ENCODE peak calls at places on chromosomes 13 and 19, in nine cellular contexts. H is tibial nerve, J is heart right ventricle, Q is uterus, I is PC-9, X is brain microvascular endothelial cell, W is ovary, F is AG04450, Y is H9. K is an unnamed sample.

GRCh38 chr19:36209372-36209771 is 5.1 kb downstream of the ZNF565 start:
- DNase-seq in H (no peak), J (no peak), Q (no peak), I (no peak), X (no peak), W (no peak), F (no peak), Y (no peak), K (no peak)

GRCh38 chr13:49580980-49581680 is 4.2 kb downstream of the RCBTB1 start:
- DNase-seq in H (no peak), J (no peak), Q (no peak), I (no peak), X (no peak), W (no peak), F (no peak), Y (no peak), K (no peak)

GRCh38 chr13:27319404-27319803 is 48.8 kb downstream of the RASL11A start:
- DNase-seq in H (no peak), J (no peak), Q (no peak), I (no peak), X (no peak), W (no peak), F (no peak), Y (no peak), K (no peak)

GRCh38 chr19:48444129-48444932 is 1.5 kb upstream of the GRWD1 start:
- DNase-seq in H (no peak), J (no peak), Q (no peak), I (no peak), X (no peak), W (no peak), F (no peak), Y (peak), K (no peak)

GRCh38 chr13:48636550-48636949 is 17.2 kb upstream of the CYSLTR2 start:
- DNase-seq in H (no peak), J (no peak), Q (no peak), I (no peak), X (peak), W (no peak), F (no peak), Y (no peak), K (no peak)

GRCh38 chr19:42352216-42352892 is 26.9 kb downstream of the MEGF8 start:
- DNase-seq in H (no peak), J (no peak), Q (no peak), I (no peak), X (peak), W (no peak), F (no peak), Y (no peak), K (no peak)

GRCh38 chr13:19681517-19681916 is 48.1 kb downstream of the MPHOSPH8 start:
- DNase-seq in H (no peak), J (no peak), Q (no peak), I (no peak), X (no peak), W (no peak), F (no peak), Y (no peak), K (no peak)

GRCh38 chr19:49335071-49335783 is at the start of gene CD37:
- DNase-seq in H (no peak), J (no peak), Q (no peak), I (no peak), X (no peak), W (no peak), F (no peak), Y (peak), K (no peak)

GRCh38 chr13:90526711-90527110 is 820.8 kb upstream of the MIR17HG start:
- DNase-seq in H (no peak), J (no peak), Q (no peak), I (no peak), X (no peak), W (no peak), F (no peak), Y (no peak), K (no peak)

GRCh38 chr19:13208131-13208963 is 58.1 kb downstream of the IER2 start:
- DNase-seq in H (peak), J (peak), Q (peak), I (no peak), X (peak), W (peak), F (peak), Y (no peak), K (peak)

GRCh38 chr19:57888107-57888493 is 737 bp downstream of the ZNF814 start:
- DNase-seq in H (no peak), J (no peak), Q (no peak), I (no peak), X (no peak), W (no peak), F (no peak), Y (no peak), K (no peak)

GRCh38 chr13:29956771-29957170 is 106.4 kb upstream of the UBL3 start:
- DNase-seq in H (no peak), J (no peak), Q (no peak), I (no peak), X (no peak), W (no peak), F (no peak), Y (no peak), K (no peak)

GRCh38 chr13:114285166-114285808 is 3.9 kb downstream of the UPF3A start:
- DNase-seq in H (no peak), J (no peak), Q (no peak), I (no peak), X (no peak), W (no peak), F (no peak), Y (no peak), K (peak)

GRCh38 chr19:45470147-45471081 is 2.6 kb downstream of the FOSB start:
- DNase-seq in H (no peak), J (no peak), Q (no peak), I (peak), X (peak), W (peak), F (no peak), Y (no peak), K (peak)

GRCh38 chr13:40306817-40307216 is 359.6 kb downstream of the FOXO1 start:
- DNase-seq in H (no peak), J (no peak), Q (no peak), I (no peak), X (no peak), W (no peak), F (no peak), Y (no peak), K (peak)

GRCh38 chr19:55254625-55254977 is 4.2 kb downstream of the PPP6R1 start:
- DNase-seq in H (no peak), J (no peak), Q (no peak), I (no peak), X (no peak), W (no peak), F (no peak), Y (no peak), K (no peak)

GRCh38 chr19:5903502-5904301 is at the start of gene NDUFA11:
- DNase-seq in H (peak), J (peak), Q (peak), I (peak), X (peak), W (peak), F (peak), Y (peak), K (peak)

GRCh38 chr13:109707044-109707794 is 79.2 kb downstream of the IRS2 start:
- DNase-seq in H (no peak), J (no peak), Q (no peak), I (no peak), X (no peak), W (no peak), F (no peak), Y (no peak), K (no peak)

GRCh38 chr13:98461525-98462240 is 115.2 kb downstream of the STK24 start:
- DNase-seq in H (no peak), J (no peak), Q (no peak), I (no peak), X (no peak), W (peak), F (no peak), Y (no peak), K (no peak)

GRCh38 chr13:59477011-59477410 is 686.7 kb downstream of the DIAPH3 start:
- DNase-seq in H (no peak), J (no peak), Q (no peak), I (no peak), X (no peak), W (no peak), F (no peak), Y (no peak), K (no peak)

GRCh38 chr19:31533114-31533513 is 183.9 kb upstream of the TSHZ3 start:
- DNase-seq in H (no peak), J (no peak), Q (no peak), I (no peak), X (no peak), W (no peak), F (no peak), Y (no peak), K (no peak)

GRCh38 chr19:47190167-47190727 is 40.8 kb downstream of the BBC3 start:
- DNase-seq in H (no peak), J (peak), Q (peak), I (peak), X (peak), W (peak), F (no peak), Y (no peak), K (peak)

GRCh38 chr13:90416938-90417337 is 930.5 kb upstream of the MIR17HG start:
- DNase-seq in H (no peak), J (no peak), Q (no peak), I (no peak), X (no peak), W (no peak), F (no peak), Y (no peak), K (no peak)

GRCh38 chr19:42199440-42200115 is 17.9 kb downstream of the DEDD2 start:
- DNase-seq in H (no peak), J (peak), Q (no peak), I (no peak), X (no peak), W (no peak), F (no peak), Y (peak), K (peak)

GRCh38 chr13:34772881-34773280 is 169.2 kb upstream of the NBEA start:
- DNase-seq in H (no peak), J (no peak), Q (no peak), I (no peak), X (no peak), W (no peak), F (no peak), Y (no peak), K (no peak)

GRCh38 chr13:108230377-108230776 is 12.2 kb downstream of the ABHD13 start:
- DNase-seq in H (no peak), J (no peak), Q (no peak), I (no peak), X (no peak), W (no peak), F (no peak), Y (no peak), K (no peak)

DNA sequence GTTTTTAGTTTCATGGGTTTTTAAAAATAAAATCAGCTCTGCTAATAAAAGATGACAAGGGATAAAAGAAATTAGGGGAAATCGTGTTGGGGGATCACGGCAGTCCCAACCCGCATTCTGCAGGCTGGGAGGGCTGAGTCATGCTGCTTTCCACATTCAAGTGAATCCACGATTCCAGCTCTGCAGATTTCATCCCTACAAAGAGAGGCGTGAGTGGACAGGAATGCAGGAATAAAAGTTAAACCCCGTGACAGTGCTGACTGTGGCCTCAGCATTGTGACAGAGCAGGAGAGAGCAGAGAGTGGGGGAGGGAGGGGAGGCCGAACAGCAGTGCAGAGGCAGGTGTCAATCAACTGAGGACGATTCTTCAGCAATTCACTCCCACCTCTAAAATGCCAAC is 66.5 kb upstream of the RAP2A start:
- DNase-seq in H (no peak), J (no peak), Q (peak), I (no peak), X (peak), W (no peak), F (peak), Y (no peak), K (peak)
- H3K27ac ChIP-seq in H (peak), J (no peak), Q (peak), I (no peak), X (peak), W (no peak), F (peak), Y (no peak), K (peak)

GRCh38 chr13:107144432-107144831 is 576.5 kb upstream of the ARGLU1 start:
- DNase-seq in H (no peak), J (no peak), Q (no peak), I (no peak), X (no peak), W (no peak), F (no peak), Y (no peak), K (no peak)
- TF ChIP-seq CTCF in H (no peak), J (no peak), Q (no peak), I (peak), X (no peak), W (no peak), F (peak), Y (peak), K (no peak)

GRCh38 chr19:1491849-1492170 is 829 bp downstream of the REEP6 start:
- DNase-seq in H (no peak), J (no peak), Q (no peak), I (no peak), X (no peak), W (peak), F (no peak), Y (no peak), K (no peak)

GRCh38 chr19:1490311-1491113 is at the start of gene PCSK4:
- DNase-seq in H (peak), J (peak), Q (peak), I (peak), X (peak), W (peak), F (peak), Y (peak), K (peak)

GRCh38 chr19:1492474-1493006 is 1.6 kb downstream of the REEP6 start:
- DNase-seq in H (no peak), J (no peak), Q (no peak), I (no peak), X (no peak), W (peak), F (no peak), Y (no peak), K (no peak)

GRCh38 chr19:1490020-1490310 is 185 bp downstream of the PCSK4 start:
- DNase-seq in H (no peak), J (no peak), Q (no peak), I (no peak), X (no peak), W (no peak), F (no peak), Y (no peak), K (no peak)

GRCh38 chr19:1491114-1491848 is at the start of gene REEP6:
- DNase-seq in H (no peak), J (no peak), Q (no peak), I (no peak), X (no peak), W (no peak), F (no peak), Y (no peak), K (no peak)
- H3K27ac ChIP-seq in H (peak), J (peak), Q (peak), I (no peak), X (no peak), W (peak), F (peak), Y (no peak), K (peak)

GRCh38 chr19:4754248-4754647 is 30.6 kb upstream of the DPP9 start:
- DNase-seq in H (no peak), J (no peak), Q (no peak), I (no peak), X (no peak), W (no peak), F (no peak), Y (no peak), K (no peak)
- TF ChIP-seq CTCF in H (no peak), J (no peak), Q (no peak), I (no peak), X (no peak), W (no peak), F (no peak), Y (no peak), K (no peak)

GRCh38 chr19:18232540-18233223 is 6.4 kb upstream of the PDE4C start:
- DNase-seq in H (no peak), J (no peak), Q (no peak), I (no peak), X (no peak), W (no peak), F (no peak), Y (peak), K (peak)
- H3K27ac ChIP-seq in H (no peak), J (no peak), Q (no peak), I (no peak), X (no peak), W (no peak), F (no peak), Y (no peak), K (no peak)

GRCh38 chr13:99601535-99601934 is 100.3 kb downstream of the TM9SF2 start:
- DNase-seq in H (no peak), J (no peak), Q (no peak), I (no peak), X (no peak), W (no peak), F (no peak), Y (no peak), K (no peak)
- TF ChIP-seq CTCF in H (no peak), J (no peak), Q (no peak), I (no peak), X (no peak), W (no peak), F (no peak), Y (no peak), K (no peak)

K was measured in RWPE1.